ENCODE peak calls at places on chromosome 15, in ten cellular contexts. R is keratinocyte; Z is naive thymus-derived CD4-positive, alpha-beta T cell; A is cardiac muscle cell; K is GM23248; V is mesendoderm; O is small intestine; W is body of pancreas; S is CD8-positive, alpha-beta memory T cell; Y is ascending aorta. H is an unnamed sample. For H3K36me3, the result is how much of the 10 kb centered on the place peaks cover.

GRCh38 chr15:31147943-31148621 is 46.6 kb upstream of the TRPM1 start:
- DNase-seq in A (no peak), O (no peak), W (no peak), S (no peak), V (no peak), R (no peak), K (no peak), Z (no peak), Y (no peak), H (no peak)

GRCh38 chr15:101194246-101195138 is 57.4 kb downstream of the CHSY1 start:
- DNase-seq in S (no peak), Z (peak), W (no peak), K (peak), A (peak), R (no peak), Y (no peak), V (no peak), O (no peak), H (no peak)

GRCh38 chr15:31080618-31081017 is 20.9 kb downstream of the TRPM1 start:
- DNase-seq in O (peak), R (no peak), Z (peak), Y (no peak), K (peak), A (peak), V (peak), W (peak), S (peak), H (no peak)

GRCh38 chr15:67142142-67143092 is 77.0 kb downstream of the SMAD3 start:
- DNase-seq in W (no peak), V (no peak), Y (no peak), O (no peak), Z (no peak), K (peak), S (no peak), A (peak), R (no peak), H (peak)

GRCh38 chr15:101129851-101130250 is 122.0 kb downstream of the CHSY1 start:
- DNase-seq in K (no peak), V (no peak), W (no peak), O (no peak), A (no peak), Y (no peak), S (no peak), Z (no peak), R (no peak), H (no peak)

GRCh38 chr15:100307241-100307855 is 34.4 kb downstream of the ADAMTS17 start:
- DNase-seq in V (no peak), W (no peak), K (no peak), Y (no peak), O (no peak), A (no peak), R (no peak), Z (no peak), S (no peak), H (no peak)

GRCh38 chr15:66251790-66252355 is 1.7 kb downstream of the MEGF11 start:
- DNase-seq in K (no peak), Z (no peak), R (no peak), W (no peak), S (no peak), Y (no peak), A (no peak), O (no peak), V (no peak), H (no peak)

GRCh38 chr15:29133321-29133720 is 136.3 kb downstream of the NSMCE3 start:
- DNase-seq in V (no peak), W (no peak), Y (no peak), Z (no peak), K (no peak), O (no peak), A (no peak), R (no peak), S (no peak), H (no peak)

GRCh38 chr15:88651971-88652370 is 13.2 kb downstream of the ISG20 start:
- DNase-seq in Y (no peak), W (no peak), S (no peak), O (no peak), A (no peak), K (no peak), V (no peak), R (no peak), Z (no peak), H (no peak)

GRCh38 chr15:33737687-33738606 is 230.3 kb upstream of the CHRM5 start:
- DNase-seq in S (no peak), R (no peak), O (peak), A (peak), Z (peak), Y (no peak), K (peak), W (peak), V (peak), H (peak)

GRCh38 chr15:48493084-48493762 is 152.3 kb downstream of the FBN1 start:
- DNase-seq in W (no peak), Y (no peak), A (peak), V (no peak), S (no peak), Z (no peak), O (no peak), R (no peak), K (peak), H (peak)

GRCh38 chr15:91884604-91885003 is 31.1 kb downstream of the SLCO3A1 start:
- DNase-seq in O (no peak), W (no peak), Z (no peak), R (no peak), V (no peak), A (no peak), S (no peak), Y (no peak), K (peak), H (no peak)

GRCh38 chr15:96339662-96340347 is 9.3 kb downstream of the NR2F2 start:
- DNase-seq in R (no peak), S (no peak), Y (no peak), O (no peak), V (no peak), A (peak), K (peak), Z (no peak), W (no peak), H (peak)

GRCh38 chr15:76338555-76339301 is 2.2 kb downstream of the ISL2 start:
- DNase-seq in W (no peak), Z (no peak), Y (no peak), A (no peak), K (no peak), S (no peak), R (no peak), V (peak), O (no peak), H (no peak)

GRCh38 chr15:51380999-51381806 is 39.7 kb downstream of the GLDN start:
- DNase-seq in S (no peak), R (peak), Y (no peak), A (peak), V (peak), K (peak), W (peak), Z (no peak), O (peak), H (peak)

GRCh38 chr15:41970456-41970855 is 1.9 kb downstream of the EHD4 start:
- DNase-seq in Z (no peak), V (no peak), W (no peak), S (no peak), A (no peak), R (no peak), K (no peak), O (no peak), Y (no peak), H (no peak)

GRCh38 chr15:83018477-83018876 is 7.0 kb upstream of the C15orf40 start:
- DNase-seq in V (no peak), W (no peak), K (no peak), Z (no peak), Y (no peak), S (no peak), R (no peak), A (no peak), O (no peak), H (no peak)

GRCh38 chr15:64456634-64457108 is 3.7 kb upstream of the ZNF609 start:
- DNase-seq in Z (no peak), V (no peak), W (no peak), O (no peak), Y (no peak), S (no peak), R (no peak), A (peak), K (no peak), H (no peak)

GRCh38 chr15:42275780-42276395 is 2.7 kb upstream of the TMEM87A start:
- DNase-seq in Z (no peak), V (no peak), R (no peak), S (no peak), O (peak), Y (no peak), A (peak), W (no peak), K (peak), H (no peak)

GRCh38 chr15:69797051-69797595 is 300.6 kb downstream of the TLE3 start:
- DNase-seq in K (no peak), A (no peak), V (no peak), O (no peak), R (no peak), S (no peak), Z (no peak), Y (no peak), W (no peak), H (no peak)

GRCh38 chr15:88312941-88313579 is 56.5 kb upstream of the NTRK3 start:
- DNase-seq in R (no peak), A (no peak), O (no peak), W (no peak), Z (no peak), Y (no peak), K (peak), S (no peak), V (no peak), H (no peak)

GRCh38 chr15:92949604-92950249 is 49.6 kb downstream of the CHD2 start:
- DNase-seq in A (no peak), O (no peak), W (no peak), Y (no peak), Z (no peak), K (no peak), V (peak), S (no peak), R (peak), H (no peak)

GRCh38 chr15:84113919-84114318 is 121.7 kb upstream of the GOLGA6L4 start:
- DNase-seq in A (no peak), V (no peak), Z (no peak), K (no peak), O (no peak), Y (no peak), W (no peak), R (no peak), S (no peak), H (peak)

GRCh38 chr15:31476866-31477265 is 150.2 kb downstream of the KLF13 start:
- DNase-seq in V (no peak), A (no peak), R (no peak), W (peak), K (no peak), O (no peak), Z (no peak), Y (no peak), S (no peak), H (no peak)

GRCh38 chr15:45205192-45205591 is 17.4 kb upstream of the SHF start:
- DNase-seq in O (peak), V (peak), S (peak), Y (no peak), A (peak), W (peak), K (peak), R (no peak), Z (peak), H (peak)

GRCh38 chr15:95210436-95210981 is 979.1 kb downstream of the MCTP2 start:
- DNase-seq in W (no peak), K (no peak), S (no peak), O (no peak), A (no peak), R (no peak), Z (no peak), Y (no peak), V (no peak), H (no peak)

GRCh38 chr15:64455951-64456350 is 4.4 kb upstream of the ZNF609 start:
- DNase-seq in S (no peak), K (no peak), V (no peak), O (no peak), R (no peak), A (peak), Y (no peak), W (no peak), Z (peak), H (no peak)

GRCh38 chr15:43920815-43921214 is 94.0 kb downstream of the WDR76 start:
- DNase-seq in K (no peak), Y (no peak), W (no peak), A (no peak), V (no peak), S (no peak), R (no peak), Z (no peak), O (no peak), H (peak)

GRCh38 chr15:45664451-45664850 is 29.6 kb downstream of the SQOR start:
- DNase-seq in W (no peak), Z (no peak), S (no peak), V (peak), O (no peak), R (no peak), A (no peak), K (peak), Y (no peak), H (peak)

GRCh38 chr15:36501063-36501678 is 78.3 kb upstream of the CDIN1 start:
- DNase-seq in S (no peak), K (peak), R (no peak), A (peak), O (peak), Z (peak), Y (no peak), W (peak), V (peak), H (peak)

GRCh38 chr15:41804920-41805666 is 22.8 kb upstream of the JMJD7 start:
- DNase-seq in O (no peak), A (no peak), K (no peak), S (no peak), W (no peak), V (no peak), Y (no peak), Z (no peak), R (no peak), H (no peak)

GRCh38 chr15:101011582-101011981 is 92.4 kb downstream of the LRRK1 start:
- DNase-seq in Y (no peak), V (no peak), Z (no peak), S (no peak), R (no peak), K (no peak), O (no peak), A (no peak), W (no peak), H (no peak)

GRCh38 chr15:48046813-48047483 is 73.8 kb upstream of the SLC24A5 start:
- DNase-seq in A (no peak), S (no peak), Y (no peak), W (no peak), K (no peak), Z (no peak), R (no peak), V (peak), O (no peak), H (no peak)

GRCh38 chr15:31398677-31399260 is 72.1 kb downstream of the KLF13 start:
- DNase-seq in K (peak), A (peak), O (peak), R (no peak), Z (no peak), V (no peak), S (no peak), Y (no peak), W (no peak), H (no peak)

GRCh38 chr15:52783191-52783829 is 6.8 kb downstream of the ONECUT1 start:
- DNase-seq in Z (no peak), O (no peak), W (peak), R (no peak), V (peak), A (peak), S (no peak), K (no peak), Y (no peak), H (no peak)

GRCh38 chr15:76994001-76994400 is 925 bp upstream of the PSTPIP1 start:
- DNase-seq in K (no peak), S (peak), Y (no peak), R (peak), V (no peak), O (no peak), W (no peak), Z (no peak), A (no peak), H (no peak)

GRCh38 chr15:66838671-66839239 is 136.7 kb downstream of the SMAD6 start:
- DNase-seq in R (no peak), A (peak), S (no peak), W (no peak), Z (no peak), Y (no peak), O (peak), V (peak), K (peak), H (peak)

GRCh38 chr15:58793862-58794261 is 22.8 kb downstream of the MINDY2 start:
- DNase-seq in S (no peak), R (peak), Y (no peak), O (no peak), V (peak), A (peak), K (no peak), W (no peak), Z (no peak), H (no peak)

GRCh38 chr15:65328506-65329297 is 24.2 kb downstream of the RNU5B-1 start:
- DNase-seq in O (no peak), Z (no peak), V (no peak), W (no peak), S (no peak), A (no peak), Y (no peak), K (no peak), R (no peak), H (no peak)

GRCh38 chr15:40229956-40230355 is 8.9 kb upstream of the PAK6 start:
- DNase-seq in Y (no peak), R (no peak), Z (no peak), O (no peak), S (no peak), W (no peak), K (no peak), A (no peak), V (no peak), H (no peak)
- H3K36me3 ChIP-seq in Y (under half), R (under half), Z (under half), O (under half), S (under half), W (under half), K (under half), A (under half), V (under half), H (under half)

GRCh38 chr15:89880727-89881126 is 13.1 kb downstream of the AP3S2 start:
- DNase-seq in Z (no peak), R (no peak), S (no peak), V (no peak), A (no peak), Y (no peak), O (no peak), K (no peak), W (no peak), H (no peak)

GRCh38 chr15:89874926-89875564 is 18.7 kb downstream of the AP3S2 start:
- DNase-seq in Y (peak), S (peak), Z (peak), R (no peak), V (peak), W (peak), A (peak), K (peak), O (peak), H (peak)

GRCh38 chr15:89876736-89877135 is 17.1 kb downstream of the AP3S2 start:
- DNase-seq in V (no peak), Y (no peak), W (no peak), O (no peak), S (no peak), R (no peak), K (no peak), A (no peak), Z (no peak), H (no peak)

GRCh38 chr15:89883518-89883917 is 10.3 kb downstream of the AP3S2 start:
- DNase-seq in A (no peak), K (no peak), R (no peak), W (no peak), O (no peak), V (no peak), Y (no peak), Z (no peak), S (no peak), H (no peak)

GRCh38 chr15:89878323-89878722 is 15.5 kb downstream of the AP3S2 start:
- DNase-seq in S (no peak), W (no peak), V (no peak), K (no peak), O (no peak), R (no peak), Y (no peak), Z (no peak), A (no peak), H (no peak)
- H3K27ac ChIP-seq in S (no peak), W (no peak), V (no peak), K (no peak), O (no peak), R (no peak), Y (no peak), Z (no peak), A (no peak), H (no peak)

DNA sequence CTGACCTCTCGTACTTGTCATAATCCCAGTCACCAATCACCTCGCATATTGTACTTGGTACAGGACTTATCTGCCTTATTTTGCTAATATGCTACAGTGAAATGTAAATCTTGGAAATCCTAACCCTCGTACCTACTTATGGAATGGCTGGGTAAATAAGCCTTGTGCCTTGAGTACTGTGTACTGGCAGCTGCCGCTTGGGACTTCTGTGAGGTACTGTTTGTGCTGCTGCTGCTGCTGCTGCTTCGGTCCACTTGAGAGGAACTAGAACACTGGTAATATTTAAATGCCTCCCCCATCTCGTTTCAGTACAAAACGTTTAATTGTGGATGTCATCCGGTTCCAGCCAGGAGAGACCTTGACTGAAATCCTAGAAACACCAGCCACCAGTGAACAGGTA is 42.5 kb upstream of the CRTC3 start:
- DNase-seq in W (no peak), V (no peak), A (no peak), K (no peak), O (no peak), Y (no peak), R (no peak), Z (no peak), S (no peak), H (no peak)
- H3K36me3 ChIP-seq in W (half or more), V (under half), A (under half), K (half or more), O (under half), Y (half or more), R (under half), Z (half or more), S (half or more), H (half or more)

GRCh38 chr15:90599639-90600038 is 69.9 kb downstream of the CRTC3 start:
- DNase-seq in A (no peak), V (no peak), S (no peak), W (no peak), Y (no peak), K (no peak), R (no peak), Z (peak), O (no peak), H (no peak)
- H3K27ac ChIP-seq in A (no peak), V (no peak), S (no peak), W (no peak), Y (peak), K (no peak), R (no peak), Z (peak), O (no peak), H (no peak)

GRCh38 chr15:72562878-72563277 is 88.7 kb downstream of the ARIH1 start:
- DNase-seq in Y (no peak), O (no peak), A (no peak), R (no peak), V (no peak), S (no peak), W (no peak), Z (no peak), K (no peak), H (no peak)

DNA sequence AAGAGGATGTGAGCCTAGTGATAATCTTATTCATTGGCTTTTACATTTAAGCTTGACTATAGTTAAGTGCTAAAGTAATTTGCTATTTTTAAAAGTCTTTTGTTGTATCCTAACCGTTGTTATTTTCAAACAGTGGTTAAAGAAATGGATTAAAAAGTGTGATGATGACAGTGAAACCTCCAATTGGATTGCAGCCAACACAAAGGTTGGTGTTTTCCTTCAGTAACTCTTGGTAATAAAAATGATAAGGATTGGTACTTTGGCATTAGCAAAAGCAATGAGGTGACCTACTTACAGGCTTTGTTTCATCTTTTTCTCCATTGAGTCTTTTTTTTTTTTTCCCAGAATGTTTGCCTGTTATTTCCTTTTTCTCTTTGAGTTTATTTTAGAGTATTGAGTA is 87.5 kb upstream of the GOLGA6B start:
- DNase-seq in A (peak), V (no peak), S (no peak), K (no peak), Y (no peak), Z (no peak), W (no peak), O (peak), R (no peak), H (no peak)
- H3K36me3 ChIP-seq in A (half or more), V (under half), S (under half), K (half or more), Y (under half), Z (half or more), W (under half), O (under half), R (under half), H (under half)

GRCh38 chr15:50135123-50135541 is 16.1 kb upstream of the ATP8B4 start:
- DNase-seq in R (no peak), K (peak), O (no peak), W (no peak), Y (no peak), S (no peak), V (no peak), Z (no peak), A (no peak), H (peak)
- H3K27ac ChIP-seq in R (peak), K (peak), O (no peak), W (no peak), Y (peak), S (no peak), V (no peak), Z (no peak), A (no peak), H (peak)

GRCh38 chr15:60509470-60509869 is 30.5 kb upstream of the ICE2 start:
- DNase-seq in Y (no peak), K (no peak), O (no peak), V (no peak), Z (no peak), R (no peak), A (no peak), S (no peak), W (no peak), H (no peak)
- H3K36me3 ChIP-seq in Y (under half), K (under half), O (under half), V (under half), Z (under half), R (under half), A (under half), S (under half), W (under half), H (under half)